ENCODE peak calls at places on chromosomes 5 and 9, in nine cellular contexts. N, I, C, E, G, Z, B, U and L are unnamed samples.

GRCh38 chr9:111833941-111834340 is 39.2 kb upstream of the SHOC1 start:
- DNase-seq in Z (no peak), C (no peak), B (no peak), I (no peak), U (no peak), G (no peak), N (no peak), E (no peak), L (no peak)

GRCh38 chr9:113912816-113913215 is 36.7 kb downstream of the ZNF618 start:
- DNase-seq in G (no peak), U (no peak), Z (no peak), E (no peak), C (no peak), B (no peak), N (no peak), I (no peak), L (no peak)

GRCh38 chr9:127177221-127177620 is 54.8 kb upstream of the ANGPTL2 start:
- DNase-seq in E (no peak), I (peak), Z (no peak), C (peak), N (peak), U (no peak), G (no peak), B (no peak), L (peak)

GRCh38 chr9:70010015-70010414 is 33.6 kb upstream of the MAMDC2 start:
- DNase-seq in U (no peak), B (no peak), G (no peak), E (no peak), N (no peak), Z (no peak), C (no peak), I (no peak), L (no peak)

GRCh38 chr5:1511037-1511436 is 12.7 kb downstream of the LPCAT1 start:
- DNase-seq in B (no peak), G (peak), Z (no peak), E (no peak), I (peak), C (no peak), N (no peak), U (no peak), L (peak)

GRCh38 chr9:111431684-111432083 is 52.5 kb downstream of the ECPAS start:
- DNase-seq in E (no peak), N (no peak), C (no peak), B (no peak), G (no peak), U (no peak), I (no peak), Z (no peak), L (no peak)

GRCh38 chr9:82645591-82645990 is 417.4 kb downstream of the RASEF start:
- DNase-seq in I (no peak), G (no peak), N (no peak), Z (no peak), U (no peak), E (no peak), C (no peak), B (no peak), L (no peak)

GRCh38 chr5:174514983-174515394 is 209.4 kb upstream of the MSX2 start:
- DNase-seq in U (no peak), E (no peak), Z (no peak), C (no peak), N (no peak), B (no peak), G (no peak), I (no peak), L (no peak)

GRCh38 chr9:111959468-111959941 is 62.9 kb downstream of the UGCG start:
- DNase-seq in G (no peak), B (no peak), Z (peak), E (no peak), I (no peak), U (peak), N (no peak), C (no peak), L (no peak)

GRCh38 chr5:173243808-173244305 is 8.9 kb upstream of the NKX2-5 start:
- DNase-seq in N (no peak), G (no peak), I (no peak), Z (no peak), B (peak), E (no peak), C (no peak), U (no peak), L (peak)

GRCh38 chr5:38500861-38501260 is 55.6 kb downstream of the LIFR start:
- DNase-seq in B (no peak), I (no peak), G (no peak), E (no peak), C (no peak), N (no peak), Z (no peak), U (no peak), L (no peak)

GRCh38 chr5:151155777-151156731 is 1.5 kb downstream of the ANXA6 start:
- DNase-seq in N (no peak), E (no peak), C (no peak), B (no peak), Z (peak), U (no peak), I (peak), G (peak), L (peak)

GRCh38 chr5:54885636-54886035 is 99.8 kb downstream of the ESM1 start:
- DNase-seq in C (no peak), G (no peak), U (no peak), B (no peak), Z (no peak), I (no peak), N (no peak), E (no peak), L (no peak)

GRCh38 chr9:88818495-88819201 is 172.6 kb upstream of the S1PR3 start:
- DNase-seq in B (peak), C (no peak), N (no peak), I (no peak), G (no peak), E (no peak), Z (peak), U (no peak), L (no peak)

GRCh38 chr9:92706218-92706940 is 36.4 kb upstream of the IPPK start:
- DNase-seq in N (peak), C (no peak), E (no peak), I (peak), B (peak), G (peak), Z (peak), U (no peak), L (no peak)

GRCh38 chr9:14362175-14362574 is 48.2 kb upstream of the NFIB start:
- DNase-seq in C (no peak), Z (no peak), I (no peak), E (no peak), B (no peak), G (no peak), U (no peak), N (no peak), L (no peak)

GRCh38 chr5:59584858-59585846 is 308.4 kb downstream of the PDE4D start:
- DNase-seq in I (no peak), Z (no peak), C (no peak), N (no peak), G (no peak), B (no peak), U (peak), E (no peak), L (no peak)

GRCh38 chr5:181189962-181190710 is 14.9 kb downstream of the TRIM7 start:
- DNase-seq in B (peak), G (peak), E (no peak), U (no peak), C (no peak), N (no peak), I (peak), Z (no peak), L (no peak)

GRCh38 chr5:116738270-116738947 is 163.8 kb upstream of the SEMA6A start:
- DNase-seq in B (peak), G (no peak), I (no peak), Z (no peak), E (no peak), N (no peak), U (no peak), C (no peak), L (no peak)

GRCh38 chr5:6166698-6167394 is 211.5 kb downstream of the MED10 start:
- DNase-seq in C (no peak), E (no peak), Z (no peak), N (no peak), G (no peak), I (no peak), B (peak), U (no peak), L (no peak)

GRCh38 chr5:141617128-141617527 is 1.7 kb downstream of the DIAPH1 start:
- DNase-seq in B (no peak), C (no peak), Z (no peak), I (no peak), N (no peak), E (no peak), G (no peak), U (no peak), L (no peak)
- H3K27ac ChIP-seq in B (peak), C (peak), Z (peak), I (peak), N (peak), E (peak), G (no peak), U (peak), L (peak)

GRCh38 chr5:158174918-158175663 is 316.1 kb upstream of the CLINT1 start:
- DNase-seq in C (peak), Z (peak), G (no peak), E (no peak), U (peak), N (no peak), I (peak), B (peak), L (peak)
- H3K4me3 ChIP-seq in C (no peak), Z (no peak), G (no peak), E (no peak), U (no peak), N (no peak), I (no peak), B (no peak), L (no peak)

GRCh38 chr5:153551537-153552079 is 61.1 kb downstream of the GRIA1 start:
- DNase-seq in I (no peak), E (no peak), B (peak), N (no peak), U (no peak), Z (peak), G (no peak), C (no peak), L (no peak)
- H3K27ac ChIP-seq in I (peak), E (no peak), B (no peak), N (peak), U (no peak), Z (peak), G (no peak), C (no peak), L (no peak)

DNA sequence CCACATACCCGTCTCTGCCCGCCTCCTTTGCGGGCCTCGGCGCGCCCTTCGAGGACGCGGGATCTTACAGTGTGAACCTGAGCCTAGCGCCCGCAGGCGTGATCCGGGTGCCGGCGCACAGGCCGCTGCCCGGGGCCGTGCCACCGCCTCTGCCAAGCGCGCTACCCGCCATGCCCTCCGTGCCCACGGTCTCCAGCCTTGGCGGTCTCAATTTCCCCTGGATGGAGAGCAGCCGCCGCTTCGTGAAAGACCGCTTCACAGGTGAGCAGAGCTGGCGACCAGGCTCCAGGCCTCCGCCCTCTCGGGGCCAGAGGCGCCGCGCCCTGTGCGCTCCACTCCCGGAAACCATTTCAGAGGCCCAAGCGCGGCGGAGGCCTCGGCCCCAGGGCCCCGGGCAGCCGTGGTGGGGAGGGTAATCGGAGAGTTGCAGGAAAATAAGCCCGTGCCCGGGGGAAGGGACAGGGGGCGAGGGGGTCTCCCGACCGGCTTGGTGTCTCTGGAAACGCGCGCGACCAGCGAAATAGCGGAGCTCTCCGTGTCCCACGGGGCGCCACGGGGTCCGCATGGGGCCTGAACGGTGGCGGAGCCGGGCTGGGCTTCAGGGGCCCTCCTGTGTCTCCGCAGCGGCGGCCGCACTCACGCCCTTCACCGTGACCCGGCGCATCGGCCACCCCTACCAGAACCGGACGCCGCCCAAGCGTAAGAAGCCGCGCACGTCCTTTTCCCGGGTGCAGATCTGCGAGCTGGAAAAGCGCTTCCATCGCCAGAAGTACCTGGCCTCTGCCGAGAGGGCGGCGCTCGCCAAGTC is 682 bp downstream of the TLX3 start:
- DNase-seq in U (no peak), I (peak), G (no peak), Z (no peak), N (no peak), B (no peak), C (peak), E (no peak), L (peak)
- H3K4me3 ChIP-seq in U (no peak), I (no peak), G (peak), Z (no peak), N (no peak), B (peak), C (no peak), E (peak), L (no peak)